ENCODE peak calls at places on chromosomes 16 and 17, in eight cellular contexts. T is GOT3; I is effector CD4-positive, alpha-beta T cell; E is uterus; K is natural killer cell treated with Interleukin-12 subunit alpha and Interleukin-12 subunit beta and Interleukin-15 and Interleukin-18, amount 100 ng/mL, for 72 hours; C is skeletal muscle cell; L is cortex of kidney; G is mucosa of gallbladder. P is an unnamed sample.

GRCh38 chr17:81336296-81336929 is 41.3 kb upstream of the SLC38A10 start:
- DNase-seq in T (no peak), I (no peak), E (no peak), K (no peak), C (no peak), L (no peak), G (no peak), P (no peak)

GRCh38 chr16:77531741-77532140 is 96.9 kb upstream of the ADAMTS18 start:
- DNase-seq in T (no peak), I (no peak), E (no peak), K (no peak), C (peak), L (no peak), G (no peak), P (no peak)

GRCh38 chr17:48175692-48176450 is 68.3 kb downstream of the SNX11 start:
- DNase-seq in T (no peak), I (no peak), E (no peak), K (no peak), C (peak), L (no peak), G (no peak), P (no peak)

GRCh38 chr17:8151120-8151640 is 1.0 kb downstream of the PER1 start:
- DNase-seq in T (peak), I (peak), E (peak), K (peak), C (peak), L (no peak), G (peak), P (peak)

GRCh38 chr16:68564367-68564985 is 25.4 kb downstream of the ZFP90 start:
- DNase-seq in T (no peak), I (no peak), E (no peak), K (no peak), C (no peak), L (no peak), G (no peak), P (no peak)

GRCh38 chr17:74332763-74333220 is 6.8 kb downstream of the KIF19 start:
- DNase-seq in T (no peak), I (no peak), E (no peak), K (no peak), C (no peak), L (no peak), G (no peak), P (no peak)

GRCh38 chr17:71287246-71287828 is 833.5 kb upstream of the SOX9 start:
- DNase-seq in T (no peak), I (no peak), E (no peak), K (no peak), C (no peak), L (no peak), G (no peak), P (no peak)

GRCh38 chr17:7687072-7687907 is at the start of gene TP53:
- DNase-seq in T (peak), I (peak), E (peak), K (peak), C (peak), L (no peak), G (peak), P (peak)

GRCh38 chr17:17414316-17414937 is 62.4 kb upstream of the MED9 start:
- DNase-seq in T (no peak), I (no peak), E (no peak), K (no peak), C (peak), L (no peak), G (no peak), P (no peak)

GRCh38 chr17:63474174-63474913 is 2.5 kb upstream of the ACE start:
- DNase-seq in T (no peak), I (no peak), E (no peak), K (no peak), C (no peak), L (no peak), G (peak), P (no peak)

GRCh38 chr16:89112377-89113151 is 18.9 kb downstream of the ACSF3 start:
- DNase-seq in T (no peak), I (no peak), E (no peak), K (no peak), C (no peak), L (no peak), G (no peak), P (no peak)

GRCh38 chr16:64158941-64159588 is 962.8 kb downstream of the CDH11 start:
- DNase-seq in T (no peak), I (no peak), E (no peak), K (no peak), C (no peak), L (no peak), G (no peak), P (no peak)

GRCh38 chr17:10048951-10049350 is 143.9 kb upstream of the RCVRN start:
- DNase-seq in T (no peak), I (no peak), E (no peak), K (no peak), C (no peak), L (no peak), G (no peak), P (no peak)

GRCh38 chr17:19343671-19344151 is 18.8 kb downstream of the B9D1 start:
- DNase-seq in T (no peak), I (no peak), E (peak), K (peak), C (no peak), L (no peak), G (no peak), P (no peak)

GRCh38 chr17:65551641-65552040 is 9.8 kb downstream of the AXIN2 start:
- DNase-seq in T (no peak), I (no peak), E (no peak), K (no peak), C (no peak), L (no peak), G (no peak), P (no peak)

GRCh38 chr17:81418710-81419332 is 23.6 kb downstream of the BAHCC1 start:
- DNase-seq in T (no peak), I (no peak), E (no peak), K (no peak), C (no peak), L (no peak), G (no peak), P (no peak)

GRCh38 chr17:45277992-45278391 is 16.1 kb upstream of the SPATA32 start:
- DNase-seq in T (no peak), I (no peak), E (peak), K (no peak), C (no peak), L (no peak), G (no peak), P (no peak)

GRCh38 chr16:54289242-54290051 is 2.9 kb upstream of the IRX3 start:
- DNase-seq in T (no peak), I (no peak), E (no peak), K (no peak), C (no peak), L (no peak), G (no peak), P (no peak)

GRCh38 chr16:49567940-49568339 is 194.3 kb downstream of the C16orf78 start:
- DNase-seq in T (no peak), I (no peak), E (no peak), K (no peak), C (no peak), L (no peak), G (no peak), P (no peak)

GRCh38 chr16:61792194-61792904 is 243.9 kb downstream of the CDH8 start:
- DNase-seq in T (no peak), I (no peak), E (no peak), K (no peak), C (peak), L (no peak), G (no peak), P (no peak)

P was measured in CD8-positive, alpha-beta memory T cell.